ENCODE peak calls at places on chromosomes 1 and 21, in ten cellular contexts. One of them, this sample, is unnamed.

GRCh38 chr21:43864806-43865470 is at the start of gene AGPAT3:
- DNase-seq in colonic mucosa: no peak
- DNase-seq in AG04449: no peak
- DNase-seq in GM06990: peak
- DNase-seq in fibroblast of the aortic adventitia: no peak
- DNase-seq in fibroblast of villous mesenchyme: peak
- DNase-seq in cardiac muscle cell: no peak
- DNase-seq in kidney epithelial cell: no peak
- DNase-seq in mucosa of descending colon: no peak
- DNase-seq in esophagus squamous epithelium: no peak
- DNase-seq in this sample: no peak

GRCh38 chr1:25787477-25788043 is 12.4 kb upstream of the SELENON start:
- DNase-seq in colonic mucosa: no peak
- DNase-seq in AG04449: no peak
- DNase-seq in GM06990: no peak
- DNase-seq in fibroblast of the aortic adventitia: no peak
- DNase-seq in fibroblast of villous mesenchyme: no peak
- DNase-seq in cardiac muscle cell: no peak
- DNase-seq in kidney epithelial cell: no peak
- DNase-seq in mucosa of descending colon: no peak
- DNase-seq in esophagus squamous epithelium: no peak
- DNase-seq in this sample: peak

GRCh38 chr1:58154256-58154655 is 392.3 kb downstream of the OMA1 start:
- DNase-seq in colonic mucosa: no peak
- DNase-seq in AG04449: no peak
- DNase-seq in GM06990: no peak
- DNase-seq in fibroblast of the aortic adventitia: no peak
- DNase-seq in fibroblast of villous mesenchyme: no peak
- DNase-seq in cardiac muscle cell: no peak
- DNase-seq in kidney epithelial cell: no peak
- DNase-seq in mucosa of descending colon: no peak
- DNase-seq in esophagus squamous epithelium: no peak
- DNase-seq in this sample: no peak

GRCh38 chr1:154534263-154534844 is 24.1 kb downstream of the UBE2Q1 start:
- DNase-seq in colonic mucosa: peak
- DNase-seq in AG04449: no peak
- DNase-seq in GM06990: no peak
- DNase-seq in fibroblast of the aortic adventitia: no peak
- DNase-seq in fibroblast of villous mesenchyme: peak
- DNase-seq in cardiac muscle cell: peak
- DNase-seq in kidney epithelial cell: no peak
- DNase-seq in mucosa of descending colon: peak
- DNase-seq in esophagus squamous epithelium: no peak
- DNase-seq in this sample: peak

GRCh38 chr1:238647877-238648276 is 738.5 kb upstream of the CHRM3 start:
- DNase-seq in colonic mucosa: no peak
- DNase-seq in AG04449: peak
- DNase-seq in GM06990: no peak
- DNase-seq in fibroblast of the aortic adventitia: peak
- DNase-seq in fibroblast of villous mesenchyme: peak
- DNase-seq in cardiac muscle cell: peak
- DNase-seq in kidney epithelial cell: peak
- DNase-seq in mucosa of descending colon: no peak
- DNase-seq in esophagus squamous epithelium: no peak
- DNase-seq in this sample: peak

GRCh38 chr1:40153073-40153770 is 8.0 kb upstream of the RLF start:
- DNase-seq in colonic mucosa: peak
- DNase-seq in AG04449: no peak
- DNase-seq in GM06990: peak
- DNase-seq in fibroblast of the aortic adventitia: peak
- DNase-seq in fibroblast of villous mesenchyme: peak
- DNase-seq in cardiac muscle cell: peak
- DNase-seq in kidney epithelial cell: no peak
- DNase-seq in mucosa of descending colon: peak
- DNase-seq in esophagus squamous epithelium: no peak
- DNase-seq in this sample: peak

GRCh38 chr1:194975913-194976312 is 1632.3 kb downstream of the KCNT2 start:
- DNase-seq in colonic mucosa: no peak
- DNase-seq in AG04449: no peak
- DNase-seq in GM06990: no peak
- DNase-seq in fibroblast of the aortic adventitia: no peak
- DNase-seq in fibroblast of villous mesenchyme: no peak
- DNase-seq in cardiac muscle cell: no peak
- DNase-seq in kidney epithelial cell: no peak
- DNase-seq in mucosa of descending colon: no peak
- DNase-seq in esophagus squamous epithelium: no peak
- DNase-seq in this sample: peak

GRCh38 chr1:59061876-59062275 is 235.0 kb upstream of the FGGY start:
- DNase-seq in colonic mucosa: peak
- DNase-seq in AG04449: peak
- DNase-seq in GM06990: no peak
- DNase-seq in fibroblast of the aortic adventitia: peak
- DNase-seq in fibroblast of villous mesenchyme: peak
- DNase-seq in cardiac muscle cell: peak
- DNase-seq in kidney epithelial cell: no peak
- DNase-seq in mucosa of descending colon: peak
- DNase-seq in esophagus squamous epithelium: no peak
- DNase-seq in this sample: peak

GRCh38 chr1:234656981-234657651 is 47.1 kb upstream of the IRF2BP2 start:
- DNase-seq in colonic mucosa: peak
- DNase-seq in AG04449: peak
- DNase-seq in GM06990: peak
- DNase-seq in fibroblast of the aortic adventitia: peak
- DNase-seq in fibroblast of villous mesenchyme: peak
- DNase-seq in cardiac muscle cell: peak
- DNase-seq in kidney epithelial cell: peak
- DNase-seq in mucosa of descending colon: peak
- DNase-seq in esophagus squamous epithelium: no peak
- DNase-seq in this sample: peak

GRCh38 chr1:229782469-229782868 is 156.4 kb downstream of the URB2 start:
- DNase-seq in colonic mucosa: no peak
- DNase-seq in AG04449: no peak
- DNase-seq in GM06990: no peak
- DNase-seq in fibroblast of the aortic adventitia: no peak
- DNase-seq in fibroblast of villous mesenchyme: no peak
- DNase-seq in cardiac muscle cell: no peak
- DNase-seq in kidney epithelial cell: no peak
- DNase-seq in mucosa of descending colon: no peak
- DNase-seq in esophagus squamous epithelium: no peak
- DNase-seq in this sample: no peak

GRCh38 chr1:229784834-229785233 is 158.8 kb downstream of the URB2 start:
- DNase-seq in colonic mucosa: peak
- DNase-seq in AG04449: no peak
- DNase-seq in GM06990: no peak
- DNase-seq in fibroblast of the aortic adventitia: no peak
- DNase-seq in fibroblast of villous mesenchyme: no peak
- DNase-seq in cardiac muscle cell: no peak
- DNase-seq in kidney epithelial cell: no peak
- DNase-seq in mucosa of descending colon: peak
- DNase-seq in esophagus squamous epithelium: no peak
- DNase-seq in this sample: no peak

GRCh38 chr1:229786974-229787610 is 161.0 kb downstream of the URB2 start:
- DNase-seq in colonic mucosa: no peak
- DNase-seq in AG04449: no peak
- DNase-seq in GM06990: no peak
- DNase-seq in fibroblast of the aortic adventitia: peak
- DNase-seq in fibroblast of villous mesenchyme: peak
- DNase-seq in cardiac muscle cell: peak
- DNase-seq in kidney epithelial cell: no peak
- DNase-seq in mucosa of descending colon: no peak
- DNase-seq in esophagus squamous epithelium: no peak
- DNase-seq in this sample: no peak

DNA sequence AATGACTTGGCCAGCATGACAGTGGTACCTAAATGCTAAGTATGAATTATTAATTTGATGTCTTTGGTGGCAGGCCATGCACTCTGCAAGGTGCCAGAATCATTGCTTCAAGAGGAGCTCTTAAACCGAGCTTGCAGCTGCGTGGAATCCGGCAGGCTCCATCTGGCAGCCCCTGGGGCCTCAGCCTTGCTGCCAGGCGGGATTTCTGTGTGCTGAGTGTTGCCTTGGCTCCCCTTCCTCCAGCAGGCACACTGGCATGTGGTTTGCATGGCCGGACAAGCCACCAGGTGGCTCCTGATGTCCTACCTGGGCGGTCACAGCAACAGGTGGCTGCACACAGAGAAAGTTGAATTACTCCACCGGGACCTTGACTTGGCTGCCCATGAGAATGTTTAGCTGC is 155.4 kb downstream of the URB2 start:
- DNase-seq in colonic mucosa: peak
- DNase-seq in AG04449: no peak
- DNase-seq in GM06990: no peak
- DNase-seq in fibroblast of the aortic adventitia: no peak
- DNase-seq in fibroblast of villous mesenchyme: no peak
- DNase-seq in cardiac muscle cell: no peak
- DNase-seq in kidney epithelial cell: no peak
- DNase-seq in mucosa of descending colon: peak
- DNase-seq in esophagus squamous epithelium: no peak
- DNase-seq in this sample: no peak
- TF ChIP-seq CTCF in colonic mucosa: peak
- TF ChIP-seq CTCF in AG04449: no peak
- TF ChIP-seq CTCF in GM06990: no peak
- TF ChIP-seq CTCF in fibroblast of the aortic adventitia: no peak
- TF ChIP-seq CTCF in fibroblast of villous mesenchyme: no peak
- TF ChIP-seq CTCF in cardiac muscle cell: no peak
- TF ChIP-seq CTCF in kidney epithelial cell: no peak
- TF ChIP-seq CTCF in mucosa of descending colon: peak
- TF ChIP-seq CTCF in esophagus squamous epithelium: peak
- TF ChIP-seq CTCF in this sample: no peak

GRCh38 chr1:69070660-69071373 is 496.9 kb upstream of the LRRC7 start:
- DNase-seq in colonic mucosa: no peak
- DNase-seq in AG04449: no peak
- DNase-seq in GM06990: no peak
- DNase-seq in fibroblast of the aortic adventitia: no peak
- DNase-seq in fibroblast of villous mesenchyme: no peak
- DNase-seq in cardiac muscle cell: no peak
- DNase-seq in kidney epithelial cell: no peak
- DNase-seq in mucosa of descending colon: no peak
- DNase-seq in esophagus squamous epithelium: no peak
- DNase-seq in this sample: no peak

GRCh38 chr1:69077198-69077597 is 490.5 kb upstream of the LRRC7 start:
- DNase-seq in colonic mucosa: no peak
- DNase-seq in AG04449: no peak
- DNase-seq in GM06990: no peak
- DNase-seq in fibroblast of the aortic adventitia: no peak
- DNase-seq in fibroblast of villous mesenchyme: no peak
- DNase-seq in cardiac muscle cell: no peak
- DNase-seq in kidney epithelial cell: no peak
- DNase-seq in mucosa of descending colon: no peak
- DNase-seq in esophagus squamous epithelium: no peak
- DNase-seq in this sample: no peak

GRCh38 chr1:69076631-69077030 is 491.1 kb upstream of the LRRC7 start:
- DNase-seq in colonic mucosa: no peak
- DNase-seq in AG04449: no peak
- DNase-seq in GM06990: no peak
- DNase-seq in fibroblast of the aortic adventitia: no peak
- DNase-seq in fibroblast of villous mesenchyme: no peak
- DNase-seq in cardiac muscle cell: no peak
- DNase-seq in kidney epithelial cell: no peak
- DNase-seq in mucosa of descending colon: no peak
- DNase-seq in esophagus squamous epithelium: no peak
- DNase-seq in this sample: no peak

GRCh38 chr1:69077633-69078032 is 490.1 kb upstream of the LRRC7 start:
- DNase-seq in colonic mucosa: no peak
- DNase-seq in AG04449: no peak
- DNase-seq in GM06990: no peak
- DNase-seq in fibroblast of the aortic adventitia: no peak
- DNase-seq in fibroblast of villous mesenchyme: no peak
- DNase-seq in cardiac muscle cell: no peak
- DNase-seq in kidney epithelial cell: no peak
- DNase-seq in mucosa of descending colon: no peak
- DNase-seq in esophagus squamous epithelium: no peak
- DNase-seq in this sample: no peak

DNA sequence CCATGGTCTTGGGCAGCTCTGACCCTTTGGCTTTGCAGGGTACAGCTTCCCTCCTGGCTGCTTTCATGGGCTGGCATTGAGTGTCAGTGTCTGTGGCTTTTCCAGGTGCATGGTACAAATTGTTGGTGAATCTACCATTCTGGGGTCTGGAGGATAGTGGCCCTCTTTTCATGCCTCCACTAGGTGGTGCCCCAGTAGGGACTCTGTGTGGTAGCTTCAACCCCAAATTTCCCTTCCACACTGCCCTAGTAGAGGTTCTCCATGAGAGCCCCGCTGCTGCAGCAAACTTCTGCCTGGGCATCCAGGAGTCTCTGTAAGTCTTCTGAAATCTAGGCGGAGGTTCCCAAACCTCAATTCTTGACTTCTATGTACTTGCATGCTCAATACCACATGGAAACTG is 494.5 kb upstream of the LRRC7 start:
- DNase-seq in colonic mucosa: no peak
- DNase-seq in AG04449: no peak
- DNase-seq in GM06990: no peak
- DNase-seq in fibroblast of the aortic adventitia: no peak
- DNase-seq in fibroblast of villous mesenchyme: no peak
- DNase-seq in cardiac muscle cell: no peak
- DNase-seq in kidney epithelial cell: no peak
- DNase-seq in mucosa of descending colon: no peak
- DNase-seq in esophagus squamous epithelium: no peak
- DNase-seq in this sample: no peak
- TF ChIP-seq CTCF in colonic mucosa: no peak
- TF ChIP-seq CTCF in AG04449: no peak
- TF ChIP-seq CTCF in GM06990: no peak
- TF ChIP-seq CTCF in fibroblast of the aortic adventitia: no peak
- TF ChIP-seq CTCF in fibroblast of villous mesenchyme: no peak
- TF ChIP-seq CTCF in cardiac muscle cell: peak
- TF ChIP-seq CTCF in kidney epithelial cell: no peak
- TF ChIP-seq CTCF in mucosa of descending colon: no peak
- TF ChIP-seq CTCF in esophagus squamous epithelium: no peak
- TF ChIP-seq CTCF in this sample: peak

DNA sequence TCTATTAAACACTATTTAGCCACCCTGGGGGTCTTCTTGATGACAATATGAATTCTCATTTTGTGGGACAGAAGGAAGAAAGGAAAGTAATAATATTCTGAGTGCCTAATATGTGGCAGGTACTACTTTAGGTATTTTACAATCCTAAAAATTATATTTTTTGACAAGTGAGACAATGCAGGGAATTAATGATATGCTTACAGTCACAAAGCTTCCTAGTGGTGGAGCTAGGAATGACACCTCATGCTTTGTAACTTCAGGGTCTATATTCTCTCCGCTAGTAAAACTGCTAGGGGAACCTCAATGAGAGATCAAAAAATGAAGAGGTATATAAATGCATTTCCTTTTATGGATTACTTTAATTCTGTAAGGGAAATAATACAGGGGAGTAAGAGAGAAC is 44.3 kb downstream of the TPR start:
- DNase-seq in colonic mucosa: no peak
- DNase-seq in AG04449: no peak
- DNase-seq in GM06990: no peak
- DNase-seq in fibroblast of the aortic adventitia: no peak
- DNase-seq in fibroblast of villous mesenchyme: no peak
- DNase-seq in cardiac muscle cell: no peak
- DNase-seq in kidney epithelial cell: no peak
- DNase-seq in mucosa of descending colon: no peak
- DNase-seq in esophagus squamous epithelium: no peak
- DNase-seq in this sample: peak
- TF ChIP-seq CTCF in colonic mucosa: no peak
- TF ChIP-seq CTCF in AG04449: peak
- TF ChIP-seq CTCF in GM06990: peak
- TF ChIP-seq CTCF in fibroblast of the aortic adventitia: peak
- TF ChIP-seq CTCF in fibroblast of villous mesenchyme: peak
- TF ChIP-seq CTCF in cardiac muscle cell: peak
- TF ChIP-seq CTCF in kidney epithelial cell: peak
- TF ChIP-seq CTCF in mucosa of descending colon: no peak
- TF ChIP-seq CTCF in esophagus squamous epithelium: peak
- TF ChIP-seq CTCF in this sample: peak

GRCh38 chr1:37096523-37096922 is 62.2 kb upstream of the GRIK3 start:
- DNase-seq in colonic mucosa: no peak
- DNase-seq in AG04449: no peak
- DNase-seq in GM06990: no peak
- DNase-seq in fibroblast of the aortic adventitia: no peak
- DNase-seq in fibroblast of villous mesenchyme: no peak
- DNase-seq in cardiac muscle cell: no peak
- DNase-seq in kidney epithelial cell: no peak
- DNase-seq in mucosa of descending colon: no peak
- DNase-seq in esophagus squamous epithelium: no peak
- DNase-seq in this sample: no peak
- TF ChIP-seq CTCF in colonic mucosa: no peak
- TF ChIP-seq CTCF in AG04449: no peak
- TF ChIP-seq CTCF in GM06990: peak
- TF ChIP-seq CTCF in fibroblast of the aortic adventitia: no peak
- TF ChIP-seq CTCF in fibroblast of villous mesenchyme: no peak
- TF ChIP-seq CTCF in cardiac muscle cell: no peak
- TF ChIP-seq CTCF in kidney epithelial cell: no peak
- TF ChIP-seq CTCF in mucosa of descending colon: no peak
- TF ChIP-seq CTCF in esophagus squamous epithelium: no peak
- TF ChIP-seq CTCF in this sample: no peak